ENCODE peak calls at places on chromosomes 7 and 10, in nine cellular contexts. Q, Z, V, A, X, S, C, W and G are unnamed samples.

GRCh38 chr7:155533120-155533826 is 13.1 kb downstream of the CNPY1 start:
- DNase-seq in A (no peak), Z (no peak), S (peak; percentile 63), Q (peak; percentile 23), V (no peak), C (no peak), X (no peak), W (no peak), G (no peak)

GRCh38 chr10:133462512-133463305 is 9.0 kb downstream of the SCART1 start:
- DNase-seq in Z (no peak), C (no peak), Q (no peak), W (no peak), S (no peak), A (no peak), X (no peak), V (no peak), G (no peak)

GRCh38 chr7:36686499-36686898 is 37.8 kb downstream of the AOAH start:
- DNase-seq in A (peak; percentile 41), C (no peak), V (no peak), X (no peak), Q (no peak), W (peak; percentile 1), Z (no peak), S (no peak), G (no peak)

GRCh38 chr10:43623351-43623750 is 17.1 kb downstream of the ZNF485 start:
- DNase-seq in X (no peak), Q (no peak), W (no peak), A (peak; percentile 13), Z (no peak), S (no peak), C (no peak), V (no peak), G (no peak)

GRCh38 chr10:74103560-74104248 is 46.9 kb downstream of the AP3M1 start:
- DNase-seq in W (no peak), X (no peak), C (no peak), Z (no peak), S (no peak), V (peak; percentile 50), A (peak; percentile 42), Q (no peak), G (no peak)

GRCh38 chr7:30145521-30145920 is 10.7 kb downstream of the MTURN start:
- DNase-seq in V (no peak), X (no peak), C (no peak), W (no peak), A (no peak), S (no peak), Q (no peak), Z (no peak), G (no peak)

GRCh38 chr7:1046722-1047679 is 2.7 kb downstream of the GPR146 start:
- DNase-seq in Z (no peak), Q (no peak), C (no peak), A (no peak), V (no peak), S (no peak), X (no peak), W (no peak), G (no peak)

GRCh38 chr7:138243430-138243829 is 167.2 kb downstream of the AKR1D1 start:
- DNase-seq in C (no peak), W (no peak), Q (peak; percentile 42), S (no peak), Z (peak; percentile 20), X (no peak), V (no peak), A (no peak), G (peak; percentile 26)

GRCh38 chr10:44386546-44387052 is 1.7 kb upstream of the CXCL12 start:
- DNase-seq in S (peak; percentile 77), A (peak; percentile 62), X (peak; percentile 82), Q (peak; percentile 71), V (peak; percentile 48), Z (peak; percentile 78), C (peak; percentile 86), W (no peak), G (peak; percentile 72)

GRCh38 chr7:38318803-38319416 is 45.5 kb upstream of the TARP start:
- DNase-seq in S (no peak), A (peak; percentile 81), X (no peak), Z (no peak), V (peak; percentile 78), C (no peak), Q (no peak), W (peak; percentile 67), G (no peak)

GRCh38 chr7:96401200-96401599 is 79.3 kb upstream of the SLC25A13 start:
- DNase-seq in C (no peak), V (no peak), X (no peak), Z (no peak), Q (no peak), A (no peak), S (no peak), W (no peak), G (no peak)

GRCh38 chr10:113527181-113527580 is 25.7 kb upstream of the HABP2 start:
- DNase-seq in Q (no peak), S (no peak), Z (no peak), A (no peak), X (no peak), W (no peak), C (no peak), V (no peak), G (no peak)

GRCh38 chr7:109915670-109916069 is 1175.3 kb upstream of the LRRN3 start:
- DNase-seq in A (no peak), X (no peak), Z (no peak), W (no peak), V (no peak), Q (no peak), C (no peak), S (no peak), G (no peak)
- TF ChIP-seq CTCF in A (no peak), X (no peak), Z (no peak), W (no peak), V (no peak), Q (no peak), C (no peak), S (no peak), G (no peak)

DNA sequence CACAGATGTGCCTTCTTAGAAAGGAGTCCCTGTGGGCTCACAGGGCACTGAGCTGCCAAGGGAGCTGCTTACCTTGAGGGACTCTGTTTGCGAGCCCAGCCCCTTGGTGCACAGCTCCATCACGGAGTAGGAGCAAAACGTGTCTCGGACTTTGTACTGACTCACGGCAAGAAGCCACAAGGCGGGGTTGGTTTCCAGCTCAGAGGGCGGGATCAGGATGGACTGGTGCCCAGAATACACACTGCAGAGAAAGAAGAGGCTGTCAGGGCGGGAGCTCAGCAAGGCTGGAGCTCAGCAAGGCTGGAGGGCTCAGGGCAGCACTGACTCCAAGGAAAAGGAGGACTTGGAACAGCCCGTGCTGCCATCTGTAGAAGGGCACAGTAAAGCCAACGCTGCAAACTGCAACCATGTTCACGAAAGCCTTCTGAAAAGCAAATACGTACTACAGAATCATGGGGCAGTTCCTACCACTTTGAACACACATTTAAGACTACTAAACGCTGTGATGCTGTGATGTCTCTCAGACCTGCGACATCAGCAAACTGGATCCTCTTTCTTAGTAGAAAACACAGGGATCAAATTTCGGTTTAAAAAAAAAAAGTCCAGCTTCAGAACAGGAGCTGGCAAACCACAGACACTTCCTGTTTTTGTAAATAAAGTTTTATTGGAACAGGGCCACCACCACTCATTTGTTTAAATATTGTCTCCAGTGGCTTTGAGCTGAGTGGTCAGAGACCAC is 194.3 kb downstream of the ZMYND11 start:
- DNase-seq in W (peak; percentile 92), Q (no peak), V (no peak), Z (peak; percentile 92), A (peak; percentile 96), C (peak; percentile 79), X (peak; percentile 53), S (peak; percentile 68), G (no peak)
- TF ChIP-seq CTCF in W (no peak), Q (no peak), V (no peak), Z (no peak), A (no peak), C (no peak), X (no peak), S (no peak), G (no peak)

GRCh38 chr10:48554668-48555067 is 50.2 kb downstream of the ARHGAP22 start:
- DNase-seq in X (no peak), W (no peak), Z (no peak), V (no peak), C (no peak), S (no peak), Q (no peak), A (peak; percentile 51), G (no peak)

GRCh38 chr10:48556065-48556464 is 48.8 kb downstream of the ARHGAP22 start:
- DNase-seq in S (no peak), V (no peak), C (no peak), Z (no peak), A (no peak), Q (no peak), X (no peak), W (no peak), G (no peak)

GRCh38 chr10:48556713-48557112 is 48.2 kb downstream of the ARHGAP22 start:
- DNase-seq in X (no peak), Z (no peak), A (no peak), W (no peak), C (no peak), S (no peak), Q (no peak), V (no peak), G (no peak)

GRCh38 chr10:48555310-48556042 is 49.4 kb downstream of the ARHGAP22 start:
- DNase-seq in Z (no peak), A (no peak), W (no peak), S (no peak), V (no peak), X (no peak), Q (no peak), C (no peak), G (no peak)

DNA sequence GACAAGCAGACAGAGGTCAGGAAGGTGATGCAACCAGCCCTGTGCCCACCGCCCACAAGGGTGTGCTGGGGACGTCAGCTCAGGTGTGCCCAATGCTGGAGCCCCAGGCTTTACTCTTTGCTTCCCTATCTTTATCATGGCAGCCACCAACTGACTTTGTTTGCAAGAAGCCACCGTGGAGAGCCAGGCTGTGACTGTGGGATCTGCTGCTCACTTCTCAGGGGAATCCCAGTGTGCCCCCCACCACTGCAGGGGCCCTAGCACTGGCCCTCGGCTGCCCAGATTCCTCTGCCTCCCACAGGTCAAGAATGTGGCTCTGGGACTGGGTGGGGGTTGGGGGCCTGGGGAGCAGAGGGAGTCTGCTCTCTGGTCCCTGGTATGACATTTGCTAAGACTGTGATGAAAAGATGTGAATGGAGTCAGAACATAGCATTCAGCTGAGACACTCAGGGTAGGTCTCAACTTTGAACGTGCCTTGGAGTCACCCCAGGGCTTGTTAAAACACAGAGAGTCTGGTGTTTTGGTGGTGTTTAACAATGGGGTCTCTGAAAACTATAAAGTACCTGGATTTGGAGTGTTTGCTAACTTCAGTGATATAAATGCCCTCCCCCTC is 47.3 kb downstream of the ARHGAP22 start:
- DNase-seq in S (no peak), Z (no peak), Q (no peak), A (peak; percentile 10), X (no peak), W (no peak), C (no peak), V (no peak), G (no peak)
- TF ChIP-seq CTCF in S (no peak), Z (no peak), Q (no peak), A (no peak), X (no peak), W (no peak), C (no peak), V (no peak), G (no peak)

DNA sequence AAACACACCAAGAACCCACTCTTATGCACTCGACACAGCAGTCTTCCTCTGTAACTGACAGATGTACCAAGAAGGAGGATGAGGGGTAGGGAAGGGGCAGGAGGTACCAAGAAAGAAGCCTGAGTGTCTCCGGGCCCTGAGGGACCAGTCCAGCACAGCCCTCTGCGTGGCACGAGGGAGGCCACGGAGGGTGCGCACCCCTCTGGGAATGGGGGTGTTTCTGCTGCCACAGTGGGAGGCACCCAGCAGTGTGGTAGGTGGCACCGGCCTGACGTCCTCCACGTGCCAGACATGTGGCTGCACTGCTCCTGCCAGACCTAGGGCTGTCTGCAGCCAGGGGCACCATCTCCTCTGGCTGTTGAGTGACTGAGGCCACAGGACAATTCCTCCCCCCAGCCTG is 154.3 kb downstream of the ZMYND11 start:
- DNase-seq in Z (no peak), C (no peak), Q (no peak), W (no peak), A (no peak), V (no peak), X (no peak), S (no peak), G (no peak)
- TF ChIP-seq CTCF in Z (no peak), C (no peak), Q (no peak), W (no peak), A (no peak), V (no peak), X (no peak), S (no peak), G (no peak)